ENCODE peak calls at places on chromosomes 3 and 15, in four cellular contexts. X, B, F and T are unnamed samples.

GRCh38 chr3:129068291-129068886 is 7.8 kb downstream of the GP9 start:
- DNase-seq in B (no peak), X (no peak), F (no peak), T (no peak)

GRCh38 chr3:148092624-148093194 is 605.0 kb upstream of the AGTR1 start:
- DNase-seq in X (no peak), B (no peak), F (no peak), T (no peak)

GRCh38 chr3:197756704-197757103 is 7.0 kb downstream of the FYTTD1 start:
- DNase-seq in B (no peak), F (no peak), X (no peak), T (no peak)

GRCh38 chr15:57500979-57501576 is 90.6 kb upstream of the MYZAP start:
- DNase-seq in F (no peak), X (no peak), B (no peak), T (no peak)

GRCh38 chr3:81339040-81339845 is 422.2 kb downstream of the GBE1 start:
- DNase-seq in B (peak), F (no peak), X (no peak), T (peak)

GRCh38 chr3:27521872-27522265 is 37.7 kb upstream of the SLC4A7 start:
- DNase-seq in B (no peak), F (no peak), X (no peak), T (no peak)

GRCh38 chr15:79643393-79643792 is 211.3 kb downstream of the MINAR1 start:
- DNase-seq in X (no peak), F (no peak), B (no peak), T (no peak)

GRCh38 chr15:66184492-66184891 is 69.1 kb downstream of the MEGF11 start:
- DNase-seq in B (no peak), F (no peak), X (no peak), T (no peak)

GRCh38 chr3:11452988-11453847 is 181.0 kb downstream of the ATG7 start:
- DNase-seq in B (peak), F (no peak), X (no peak), T (no peak)

GRCh38 chr3:33167284-33167683 is 51.3 kb downstream of the SUSD5 start:
- DNase-seq in F (no peak), B (no peak), X (no peak), T (no peak)

GRCh38 chr15:58551084-58551763 is 119.4 kb downstream of the LIPC start:
- DNase-seq in X (no peak), F (no peak), B (no peak), T (no peak)

GRCh38 chr15:58547628-58548307 is 116.0 kb downstream of the LIPC start:
- DNase-seq in B (no peak), X (no peak), F (no peak), T (no peak)

GRCh38 chr15:58549013-58549779 is 117.4 kb downstream of the LIPC start:
- DNase-seq in F (no peak), X (no peak), B (peak), T (no peak)

GRCh38 chr15:58548308-58549012 is 116.7 kb downstream of the LIPC start:
- DNase-seq in X (no peak), B (no peak), F (no peak), T (no peak)

DNA sequence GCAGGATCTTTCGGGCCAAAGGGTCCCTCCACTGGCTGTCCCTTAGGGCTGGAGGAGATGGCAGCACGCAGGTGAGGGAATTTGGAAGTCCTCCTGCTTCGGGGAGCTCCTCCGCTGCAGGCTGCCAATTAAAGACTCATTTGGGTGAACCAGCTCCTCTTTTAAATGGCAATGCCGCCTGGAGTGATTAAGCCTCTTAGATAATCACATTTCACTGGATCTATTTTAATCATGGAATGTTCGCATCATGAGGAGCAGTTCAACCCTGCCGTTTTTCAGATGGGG is 117.9 kb downstream of the LIPC start:
- DNase-seq in X (no peak), F (no peak), B (no peak), T (no peak)
- TF ChIP-seq CTCF in X (no peak), F (no peak), B (no peak), T (no peak)

GRCh38 chr15:48336940-48337339 is 5.7 kb downstream of the DUT start:
- DNase-seq in X (no peak), F (no peak), B (no peak), T (peak)
- TF ChIP-seq CTCF in X (no peak), F (no peak), B (peak), T (no peak)

GRCh38 chr15:64163662-64164362 is 990 bp upstream of the PPIB start:
- DNase-seq in F (no peak), B (no peak), X (peak), T (no peak)
- TF ChIP-seq CTCF in F (no peak), B (no peak), X (no peak), T (no peak)

GRCh38 chr3:115977866-115978265 is 354.6 kb downstream of the GAP43 start:
- DNase-seq in B (no peak), F (no peak), X (no peak), T (no peak)
- TF ChIP-seq CTCF in B (no peak), F (no peak), X (no peak), T (no peak)